ENCODE peak calls at places on chromosomes 5 and 9, in four cellular contexts. N, S, J and T are unnamed samples.

GRCh38 chr9:131404581-131404980 is 10.7 kb downstream of the PRRC2B start:
- DNase-seq in S (no peak), N (no peak), J (no peak), T (no peak)

GRCh38 chr5:143133721-143134120 is 269.8 kb downstream of the NR3C1 start:
- DNase-seq in S (no peak), J (no peak), N (no peak), T (no peak)

GRCh38 chr9:118533101-118533500 is 828.9 kb downstream of the TLR4 start:
- DNase-seq in J (no peak), N (no peak), S (no peak), T (no peak)

GRCh38 chr5:35354751-35355150 is 124.5 kb upstream of the PRLR start:
- DNase-seq in S (peak), N (no peak), J (no peak), T (no peak)

GRCh38 chr5:151037561-151038291 is 17.3 kb downstream of the GPX3 start:
- DNase-seq in J (no peak), N (no peak), S (no peak), T (peak)

GRCh38 chr9:93634311-93635185 is 58.2 kb downstream of the PHF2 start:
- DNase-seq in S (no peak), J (no peak), N (no peak), T (peak)

GRCh38 chr5:86909461-86909881 is 291.7 kb downstream of the COX7C start:
- DNase-seq in N (no peak), J (no peak), S (peak), T (no peak)

GRCh38 chr9:119026120-119026519 is 343.1 kb downstream of the BRINP1 start:
- DNase-seq in J (no peak), N (peak), S (no peak), T (peak)

GRCh38 chr9:23826120-23826629 is at the start of gene ELAVL2:
- DNase-seq in J (no peak), S (peak), N (peak), T (peak)

GRCh38 chr5:154138701-154139100 is 51.8 kb upstream of the GALNT10 start:
- DNase-seq in N (peak), J (no peak), S (no peak), T (no peak)

GRCh38 chr5:171420429-171421231 is 1.2 kb downstream of the FGF18 start:
- DNase-seq in N (peak), J (no peak), S (peak), T (peak)

GRCh38 chr5:141040093-141040762 is 10.9 kb upstream of the PCDHB1 start:
- DNase-seq in N (peak), J (no peak), S (peak), T (no peak)

GRCh38 chr5:175656966-175657365 is 905 bp upstream of the HRH2 start:
- DNase-seq in J (no peak), S (no peak), N (no peak), T (peak)

GRCh38 chr9:94638335-94639044 is 828 bp downstream of the FBP1 start:
- DNase-seq in N (no peak), S (no peak), J (no peak), T (no peak)

GRCh38 chr5:78927657-78928282 is 57.3 kb downstream of the ARSB start:
- DNase-seq in J (no peak), N (no peak), S (peak), T (no peak)